ENCODE peak calls at places on chromosomes 2 and 18, in five cellular contexts. J, H, S, F and O are unnamed samples.

GRCh38 chr2:99619211-99619610 is 129.4 kb upstream of the REV1 start:
- DNase-seq in J (no peak), H (no peak), F (no peak), S (no peak), O (no peak)

GRCh38 chr18:27604583-27604982 is 419.5 kb upstream of the CHST9 start:
- DNase-seq in S (no peak), J (no peak), H (no peak), F (no peak), O (no peak)

GRCh38 chr18:75036941-75037516 is 171.9 kb downstream of the PTGR3 start:
- DNase-seq in S (no peak), J (no peak), F (peak; percentile 18), H (no peak), O (no peak)

GRCh38 chr2:176473177-176473576 is 203.9 kb downstream of the MTX2 start:
- DNase-seq in H (no peak), F (no peak), J (no peak), S (no peak), O (no peak)

GRCh38 chr2:223747392-223748042 is 89.9 kb downstream of the AP1S3 start:
- DNase-seq in F (no peak), J (no peak), H (no peak), S (no peak), O (no peak)

GRCh38 chr2:188000189-188000588 is 291.5 kb upstream of the GULP1 start:
- DNase-seq in H (no peak), J (no peak), S (no peak), F (no peak), O (no peak)

GRCh38 chr2:237662671-237663093 is 35.3 kb downstream of the LRRFIP1 start:
- DNase-seq in J (peak; percentile 89), H (peak; percentile 32), S (no peak), F (peak; percentile 71), O (peak; percentile 61)

GRCh38 chr2:18441583-18441982 is 118.9 kb downstream of the RDH14 start:
- DNase-seq in S (no peak), F (no peak), J (no peak), H (no peak), O (no peak)

GRCh38 chr2:191578031-191578430 is 99.9 kb upstream of the NABP1 start:
- DNase-seq in S (no peak), J (no peak), H (no peak), F (no peak), O (no peak)

GRCh38 chr2:45681675-45682074 is 30.2 kb downstream of the PRKCE start:
- DNase-seq in F (peak; percentile 13), S (no peak), J (no peak), H (no peak), O (peak; percentile 81)

GRCh38 chr2:196131384-196131861 is 40.0 kb downstream of the STK17B start:
- DNase-seq in H (peak; percentile 39), F (peak; percentile 83), S (peak; percentile 47), J (peak; percentile 82), O (peak; percentile 66)

GRCh38 chr2:28281739-28282138 is 110.9 kb upstream of the FOSL2 start:
- DNase-seq in J (no peak), F (no peak), S (no peak), H (no peak), O (no peak)

GRCh38 chr2:48946444-48947048 is 191.0 kb upstream of the LHCGR start:
- DNase-seq in H (peak; percentile 77), S (peak; percentile 20), J (no peak), F (peak; percentile 62), O (peak; percentile 23)

GRCh38 chr18:37571266-37571665 is 5.7 kb upstream of the CELF4 start:
- DNase-seq in J (no peak), H (no peak), S (no peak), F (no peak), O (no peak)

GRCh38 chr18:48000701-48001100 is 70.2 kb upstream of the SMAD2 start:
- DNase-seq in F (no peak), J (no peak), H (no peak), S (no peak), O (no peak)

GRCh38 chr18:62585274-62586147 is 62.7 kb downstream of the ZCCHC2 start:
- DNase-seq in H (no peak), S (no peak), J (peak; percentile 41), F (no peak), O (no peak)

GRCh38 chr2:11080253-11081115 is 74.8 kb upstream of the SLC66A3 start:
- DNase-seq in J (peak; percentile 45), H (no peak), F (no peak), S (no peak), O (no peak)

GRCh38 chr2:181456660-181457120 is 496 bp upstream of the ITGA4 start:
- DNase-seq in J (peak; percentile 59), H (no peak), S (peak; percentile 53), F (no peak), O (no peak)

GRCh38 chr2:29064746-29065478 is 9.4 kb downstream of the PCARE start:
- DNase-seq in H (no peak), F (no peak), S (no peak), J (no peak), O (no peak)

GRCh38 chr2:217903859-217904613 is 98.8 kb downstream of the TNS1 start:
- DNase-seq in J (no peak), H (no peak), F (peak; percentile 71), S (no peak), O (no peak)

GRCh38 chr2:135473567-135473966 is 57.5 kb downstream of the ZRANB3 start:
- DNase-seq in H (peak; percentile 17), J (no peak), S (peak; percentile 5), F (peak; percentile 57), O (no peak)

GRCh38 chr18:76553715-76554603 is 58.9 kb upstream of the ZNF516 start:
- DNase-seq in S (no peak), F (peak; percentile 79), H (no peak), J (no peak), O (no peak)

GRCh38 chr2:229922449-229923386 is at the start of gene FBXO36:
- DNase-seq in S (no peak), H (peak; percentile 40), F (peak; percentile 65), J (no peak), O (peak; percentile 80)

GRCh38 chr2:11388262-11389047 is 44.0 kb upstream of the ROCK2 start:
- DNase-seq in F (no peak), J (no peak), H (no peak), S (no peak), O (no peak)

GRCh38 chr18:76212958-76213357 is 282.1 kb downstream of the ZNF516 start:
- DNase-seq in F (no peak), H (no peak), S (no peak), J (no peak), O (no peak)

GRCh38 chr18:27585602-27586173 is 400.6 kb upstream of the CHST9 start:
- DNase-seq in H (no peak), J (no peak), F (peak; percentile 63), S (no peak), O (no peak)

GRCh38 chr2:233758168-233758567 is 1.9 kb upstream of the UGT1A1 start:
- DNase-seq in S (no peak), J (no peak), H (no peak), F (no peak), O (no peak)

GRCh38 chr2:233760043-233760442 is at the start of gene UGT1A1:
- DNase-seq in J (no peak), F (peak; percentile 30), S (no peak), H (no peak), O (no peak)

GRCh38 chr2:233758849-233759248 is 1.2 kb upstream of the UGT1A1 start:
- DNase-seq in S (no peak), F (no peak), J (no peak), H (no peak), O (no peak)

GRCh38 chr2:233754872-233755611 is 5.0 kb upstream of the UGT1A1 start:
- DNase-seq in H (peak; percentile 8), J (no peak), S (no peak), F (no peak), O (no peak)

GRCh38 chr2:233756429-233757081 is 3.5 kb upstream of the UGT1A1 start:
- DNase-seq in H (no peak), J (no peak), S (no peak), F (peak; percentile 96), O (no peak)
- H3K79me2 ChIP-seq in H (no peaks in the 10 kb centered on the region), J (no peaks in the 10 kb centered on the region), S (no peaks in the 10 kb centered on the region), F (no peaks in the 10 kb centered on the region), O (no peaks in the 10 kb centered on the region)

DNA sequence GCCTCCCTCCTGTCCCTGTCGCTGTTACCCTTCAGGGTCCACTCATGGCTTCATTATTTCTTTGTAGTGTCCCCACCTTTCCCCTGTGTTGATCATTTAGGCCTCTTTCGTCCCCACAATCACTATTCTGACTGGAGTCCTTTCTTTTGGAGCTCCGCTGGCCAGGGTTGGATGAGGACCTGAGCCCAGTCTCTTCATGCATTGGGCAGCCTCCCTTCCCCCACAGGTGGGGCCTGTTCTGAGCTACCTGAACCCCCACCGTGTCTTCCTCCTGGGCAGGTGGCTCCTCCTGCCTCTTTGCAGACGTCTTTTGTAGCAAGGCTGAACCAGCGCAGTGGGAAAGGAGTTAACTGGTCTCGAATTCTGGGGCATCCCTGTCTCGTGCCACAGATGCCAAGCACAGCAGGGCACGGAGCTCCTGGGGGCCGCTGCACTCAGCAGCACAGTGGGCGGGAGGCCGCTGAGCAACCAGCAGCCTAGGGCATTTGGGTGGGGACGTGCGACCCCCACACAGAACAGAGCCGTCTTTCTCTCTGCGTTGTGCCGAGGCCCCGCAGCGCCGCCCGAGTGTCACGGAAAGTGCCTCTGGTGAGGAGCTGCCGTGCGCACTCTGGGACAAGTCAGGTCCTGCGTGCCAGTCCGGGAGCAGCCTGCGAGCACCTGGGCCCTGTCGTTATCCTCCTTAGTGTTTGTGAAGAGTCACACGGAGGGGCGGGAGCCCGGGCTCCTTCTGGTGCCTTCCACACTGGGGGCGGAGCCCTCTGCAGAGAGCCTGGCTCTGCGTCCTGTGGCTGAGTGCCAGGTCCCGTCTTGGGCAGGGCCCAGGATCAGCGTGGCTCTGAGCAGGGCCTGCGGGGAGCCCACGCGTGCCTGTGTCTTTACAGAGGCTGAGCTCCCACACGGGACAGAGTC is 130.1 kb downstream of the NFATC1 start:
- DNase-seq in H (no peak), J (peak; percentile 63), F (no peak), S (no peak), O (no peak)
- TF ChIP-seq CEBPB in H (no peak), J (no peak), F (no peak), S (no peak), O (no peak)

DNA sequence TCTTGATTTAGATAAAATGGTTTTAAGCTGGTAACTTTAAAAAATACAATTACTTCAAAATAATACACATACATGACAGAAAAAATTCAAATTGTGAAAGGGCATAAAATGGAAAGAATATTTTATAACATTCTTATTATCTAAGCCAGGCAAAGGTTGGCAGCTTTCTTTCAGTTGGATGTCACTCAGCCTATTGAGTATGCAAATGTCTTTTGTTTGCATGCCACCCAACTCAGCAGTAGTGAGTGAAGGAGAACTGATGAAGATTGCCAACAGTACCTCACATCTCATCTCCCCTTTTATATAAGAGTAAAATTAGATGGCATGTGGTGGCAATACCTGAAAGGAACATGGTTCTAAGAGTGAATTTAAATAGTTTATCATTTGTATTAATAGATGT is 24.8 kb downstream of the BMPR2 start:
- DNase-seq in S (no peak), H (no peak), J (no peak), F (no peak), O (no peak)
- H3K79me2 ChIP-seq in S (peaks cover 5% of the 10 kb centered on the region), H (no peaks in the 10 kb centered on the region), J (peaks cover 3% of the 10 kb centered on the region), F (peaks cover 18% of the 10 kb centered on the region), O (no peaks in the 10 kb centered on the region)

GRCh38 chr18:23861326-23861725 is 153.2 kb upstream of the TTC39C start:
- DNase-seq in S (no peak), H (no peak), F (no peak), J (no peak), O (no peak)

GRCh38 chr18:23859466-23860352 is 154.8 kb upstream of the TTC39C start:
- DNase-seq in J (no peak), S (no peak), H (no peak), F (peak; percentile 72), O (no peak)

GRCh38 chr18:23864620-23865019 is 149.9 kb upstream of the TTC39C start:
- DNase-seq in H (no peak), F (no peak), S (no peak), J (no peak), O (no peak)

GRCh38 chr18:23857756-23858155 is 156.8 kb upstream of the TTC39C start:
- DNase-seq in F (peak; percentile 67), S (no peak), J (no peak), H (no peak), O (no peak)

GRCh38 chr18:23862071-23862470 is 152.5 kb upstream of the TTC39C start:
- DNase-seq in S (no peak), H (no peak), F (no peak), J (no peak), O (no peak)
- TF ChIP-seq CEBPB in S (no peak), H (no peak), F (no peak), J (no peak), O (no peak)